ENCODE peak calls at places on chromosome 22, in seven cellular contexts. N, T, K, F, B, I and R are unnamed samples. For H3K4me1, the result is how much of the 10 kb centered on the place peaks cover.

GRCh38 chr22:44091021-44091721 is 67.1 kb downstream of the PARVB start:
- DNase-seq in N (no peak), T (peak), K (peak), F (peak), B (no peak), I (no peak), R (no peak)

GRCh38 chr22:46055176-46055850 is 78.4 kb upstream of the WNT7B start:
- DNase-seq in N (peak), T (peak), K (no peak), F (peak), B (no peak), I (peak), R (peak)

GRCh38 chr22:42973536-42973881 is 41.4 kb downstream of the PACSIN2 start:
- DNase-seq in N (no peak), T (no peak), K (no peak), F (no peak), B (no peak), I (no peak), R (no peak)

GRCh38 chr22:31567196-31567595 is 70.9 kb downstream of the SFI1 start:
- DNase-seq in N (no peak), T (no peak), K (no peak), F (no peak), B (no peak), I (no peak), R (no peak)

GRCh38 chr22:37074537-37074936 is 23.0 kb downstream of the KCTD17 start:
- DNase-seq in N (no peak), T (no peak), K (no peak), F (no peak), B (no peak), I (no peak), R (no peak)

GRCh38 chr22:48393041-48393370 is 1434.7 kb downstream of the BRD1 start:
- DNase-seq in N (no peak), T (no peak), K (no peak), F (no peak), B (no peak), I (peak), R (no peak)

GRCh38 chr22:44281706-44282637 is 30.8 kb downstream of the SHISAL1 start:
- DNase-seq in N (no peak), T (no peak), K (no peak), F (no peak), B (no peak), I (no peak), R (no peak)

GRCh38 chr22:44589831-44590230 is 91.8 kb upstream of the RTL6 start:
- DNase-seq in N (no peak), T (no peak), K (no peak), F (no peak), B (no peak), I (no peak), R (no peak)

GRCh38 chr22:20430641-20431519 is 6.7 kb downstream of the SCARF2 start:
- DNase-seq in N (peak), T (peak), K (peak), F (peak), B (peak), I (no peak), R (no peak)

GRCh38 chr22:21960200-21961126 is 7.8 kb upstream of the PPM1F start:
- DNase-seq in N (no peak), T (no peak), K (no peak), F (no peak), B (no peak), I (no peak), R (no peak)

GRCh38 chr22:46287873-46288751 is 8.6 kb upstream of the GTSE1 start:
- DNase-seq in N (peak), T (no peak), K (no peak), F (no peak), B (peak), I (no peak), R (peak)

GRCh38 chr22:46995501-46996360 is 233.3 kb downstream of the TBC1D22A start:
- DNase-seq in N (no peak), T (no peak), K (no peak), F (no peak), B (no peak), I (no peak), R (no peak)

GRCh38 chr22:45923812-45924211 is 53.1 kb downstream of the WNT7B start:
- DNase-seq in N (no peak), T (no peak), K (no peak), F (no peak), B (no peak), I (no peak), R (no peak)

GRCh38 chr22:22787805-22788459 is 99.7 kb upstream of the IGLL5 start:
- DNase-seq in N (peak), T (peak), K (peak), F (peak), B (peak), I (no peak), R (peak)

GRCh38 chr22:45159652-45160462 is 3.9 kb upstream of the NUP50 start:
- DNase-seq in N (peak), T (peak), K (peak), F (no peak), B (no peak), I (no peak), R (no peak)

GRCh38 chr22:31561970-31562369 is 65.6 kb downstream of the SFI1 start:
- DNase-seq in N (no peak), T (no peak), K (no peak), F (no peak), B (no peak), I (no peak), R (no peak)

GRCh38 chr22:22714600-22715361 is 70.4 kb downstream of the GGTLC2 start:
- DNase-seq in N (peak), T (no peak), K (no peak), F (no peak), B (peak), I (no peak), R (no peak)

DNA sequence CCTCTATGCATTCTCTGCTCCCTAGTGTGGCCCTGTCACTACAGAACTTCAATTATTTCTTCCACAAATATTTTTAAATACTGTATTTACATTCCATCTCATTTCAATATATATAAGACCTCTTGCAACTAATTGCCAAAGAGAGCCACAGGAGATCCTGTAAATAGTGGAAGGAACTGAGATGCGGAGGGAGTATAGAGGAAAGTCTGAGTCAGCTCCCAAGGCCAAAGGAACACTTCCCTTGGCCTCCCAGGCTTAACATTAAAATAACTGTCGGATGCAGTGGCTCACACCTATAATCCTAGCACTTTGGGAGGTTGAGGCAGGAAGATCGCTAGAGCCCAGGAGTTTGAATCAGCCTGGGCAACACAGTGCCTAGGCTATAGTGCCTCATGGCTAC is 31.2 kb downstream of the RBFOX2 start:
- DNase-seq in N (no peak), T (no peak), K (peak), F (no peak), B (no peak), I (no peak), R (no peak)
- H3K4me1 ChIP-seq in N (under half), T (under half), K (under half), F (under half), B (under half), I (under half), R (under half)

GRCh38 chr22:35346596-35347220 is 34.2 kb upstream of the HMOX1 start:
- DNase-seq in N (no peak), T (no peak), K (no peak), F (no peak), B (no peak), I (no peak), R (no peak)

GRCh38 chr22:35347462-35347861 is 33.4 kb upstream of the HMOX1 start:
- DNase-seq in N (no peak), T (no peak), K (no peak), F (no peak), B (no peak), I (no peak), R (no peak)

GRCh38 chr22:35344956-35345690 is 35.8 kb upstream of the HMOX1 start:
- DNase-seq in N (peak), T (no peak), K (no peak), F (no peak), B (peak), I (no peak), R (no peak)

GRCh38 chr22:35343664-35344550 is 37.0 kb upstream of the HMOX1 start:
- DNase-seq in N (no peak), T (no peak), K (no peak), F (no peak), B (no peak), I (no peak), R (no peak)

GRCh38 chr22:35345808-35346505 is 34.9 kb upstream of the HMOX1 start:
- DNase-seq in N (no peak), T (no peak), K (no peak), F (no peak), B (no peak), I (no peak), R (no peak)
- H3K4me1 ChIP-seq in N (under half), T (under half), K (under half), F (under half), B (under half), I (under half), R (under half)

GRCh38 chr22:39997421-39997820 is 2.7 kb downstream of the FAM83F start:
- DNase-seq in N (no peak), T (no peak), K (no peak), F (no peak), B (no peak), I (no peak), R (no peak)
- H3K4me1 ChIP-seq in N (under half), T (under half), K (under half), F (under half), B (under half), I (under half), R (under half)

DNA sequence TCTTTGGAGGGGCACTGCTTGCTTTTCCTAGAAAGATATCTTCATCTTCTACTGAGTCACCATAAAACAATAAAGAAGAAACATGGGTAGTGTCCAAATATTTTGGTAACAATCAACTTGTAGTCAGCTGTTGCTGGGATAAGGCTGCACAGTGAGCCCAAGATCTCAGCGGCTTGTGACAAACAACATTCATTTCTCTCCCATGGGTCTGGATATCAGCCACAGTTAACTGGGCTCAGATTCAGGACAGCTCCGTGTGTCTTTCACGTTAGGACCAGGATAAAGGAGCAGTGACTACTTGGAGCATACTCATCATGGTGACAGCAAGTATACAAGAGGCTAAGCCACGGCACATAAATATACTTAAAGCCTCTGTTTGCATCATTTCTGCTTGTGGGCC is 27.9 kb upstream of the GRK3 start:
- DNase-seq in N (no peak), T (peak), K (no peak), F (no peak), B (no peak), I (no peak), R (no peak)
- H3K4me1 ChIP-seq in N (under half), T (under half), K (under half), F (under half), B (under half), I (under half), R (under half)

GRCh38 chr22:29892315-29892714 is 9.3 kb downstream of the MTMR3 start:
- DNase-seq in N (no peak), T (no peak), K (no peak), F (no peak), B (no peak), I (no peak), R (no peak)

GRCh38 chr22:29892757-29893156 is 9.8 kb downstream of the MTMR3 start:
- DNase-seq in N (no peak), T (no peak), K (no peak), F (no peak), B (no peak), I (no peak), R (no peak)

GRCh38 chr22:29886601-29887000 is 3.6 kb downstream of the MTMR3 start:
- DNase-seq in N (no peak), T (no peak), K (no peak), F (no peak), B (no peak), I (no peak), R (no peak)

GRCh38 chr22:29887358-29887757 is 4.4 kb downstream of the MTMR3 start:
- DNase-seq in N (no peak), T (no peak), K (no peak), F (no peak), B (no peak), I (no peak), R (no peak)

DNA sequence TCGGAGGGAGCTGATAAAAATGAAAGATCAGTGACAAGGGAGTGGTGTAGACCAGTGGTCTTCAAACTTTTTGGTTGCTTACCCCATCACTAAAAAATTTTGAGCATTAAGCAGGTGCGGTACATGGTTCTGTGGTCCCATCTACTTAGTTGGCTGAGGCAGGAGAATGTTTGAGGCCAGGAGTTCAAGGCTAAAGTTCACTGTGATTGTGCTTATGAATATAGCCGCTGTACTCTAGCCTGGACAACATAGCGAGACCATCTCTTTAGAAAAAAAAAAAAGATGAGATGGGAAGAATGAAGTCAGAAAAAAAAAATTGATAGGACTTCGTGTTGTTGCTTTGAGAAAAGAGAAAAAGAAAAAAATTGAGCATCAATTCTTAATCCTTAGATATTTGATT is 7.8 kb downstream of the MTMR3 start:
- DNase-seq in N (no peak), T (no peak), K (no peak), F (no peak), B (no peak), I (no peak), R (no peak)
- H3K4me1 ChIP-seq in N (under half), T (under half), K (under half), F (under half), B (under half), I (under half), R (under half)

GRCh38 chr22:39280250-39280649 is 35.5 kb upstream of the PDGFB start:
- DNase-seq in N (no peak), T (no peak), K (no peak), F (no peak), B (no peak), I (no peak), R (no peak)
- H3K4me1 ChIP-seq in N (under half), T (under half), K (under half), F (under half), B (under half), I (under half), R (under half)

GRCh38 chr22:39365406-39365782 is 15.6 kb downstream of the SYNGR1 start:
- DNase-seq in N (no peak), T (no peak), K (no peak), F (no peak), B (no peak), I (no peak), R (no peak)

GRCh38 chr22:39367040-39367439 is 17.2 kb downstream of the SYNGR1 start:
- DNase-seq in N (no peak), T (no peak), K (no peak), F (no peak), B (no peak), I (no peak), R (no peak)

GRCh38 chr22:39368402-39368801 is 18.6 kb downstream of the SYNGR1 start:
- DNase-seq in N (no peak), T (no peak), K (no peak), F (no peak), B (no peak), I (no peak), R (no peak)

GRCh38 chr22:39364646-39365405 is 15.0 kb downstream of the SYNGR1 start:
- DNase-seq in N (no peak), T (peak), K (no peak), F (no peak), B (no peak), I (no peak), R (no peak)

GRCh38 chr22:39369186-39369585 is 19.4 kb downstream of the SYNGR1 start:
- DNase-seq in N (no peak), T (no peak), K (no peak), F (no peak), B (no peak), I (no peak), R (no peak)
- H3K4me1 ChIP-seq in N (under half), T (under half), K (under half), F (under half), B (under half), I (under half), R (under half)

GRCh38 chr22:38314992-38315800 is 2.0 kb downstream of the CSNK1E start:
- DNase-seq in N (peak), T (peak), K (peak), F (no peak), B (peak), I (peak), R (no peak)

GRCh38 chr22:38315801-38316339 is 1.4 kb downstream of the CSNK1E start:
- DNase-seq in N (no peak), T (peak), K (no peak), F (no peak), B (peak), I (no peak), R (no peak)

GRCh38 chr22:38312261-38312800 is 4.9 kb downstream of the CSNK1E start:
- DNase-seq in N (no peak), T (peak), K (no peak), F (no peak), B (no peak), I (no peak), R (no peak)

GRCh38 chr22:38313384-38313955 is 3.8 kb downstream of the CSNK1E start:
- DNase-seq in N (peak), T (peak), K (no peak), F (no peak), B (peak), I (peak), R (no peak)

DNA sequence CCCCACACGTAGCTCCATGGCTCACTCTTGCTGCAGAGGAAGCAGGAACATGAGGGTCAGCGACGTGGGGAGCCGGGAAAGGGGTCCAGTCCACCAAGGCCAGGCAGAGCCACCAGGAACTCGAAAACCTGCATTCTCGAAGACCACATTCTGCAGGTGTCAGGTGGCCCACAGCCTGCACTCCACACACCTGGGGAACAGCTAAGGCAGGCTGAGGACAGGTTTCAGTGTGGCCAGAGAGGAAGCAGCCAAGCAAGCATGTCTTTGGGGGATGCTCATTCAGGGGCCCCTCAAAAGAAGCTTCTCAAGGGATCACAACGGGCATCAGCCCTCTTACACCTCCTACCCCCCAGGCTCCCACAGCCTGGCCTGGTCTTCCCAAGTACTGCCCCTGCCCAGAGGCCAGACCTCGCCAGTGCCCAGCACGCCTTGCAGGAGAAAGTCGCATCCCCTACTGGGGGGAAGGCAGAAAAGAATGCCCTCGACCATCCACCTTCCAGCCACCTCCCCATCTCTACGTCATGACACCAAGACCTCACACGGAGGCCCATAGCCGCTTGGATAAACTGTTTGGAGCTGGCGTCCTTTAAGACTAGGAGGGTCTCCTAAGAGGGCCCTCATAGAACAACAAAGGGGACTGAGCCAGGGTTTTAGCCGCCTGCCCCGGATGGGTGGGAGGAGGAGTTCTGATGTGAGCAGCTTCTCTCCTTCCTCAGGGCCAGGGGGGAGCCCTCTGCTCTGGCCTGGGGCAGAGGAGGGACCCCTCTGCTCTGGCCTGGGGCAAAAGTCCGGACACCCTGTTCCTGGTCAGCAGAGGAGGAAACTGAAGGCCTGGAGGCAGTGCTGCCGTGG is 2.9 kb downstream of the CSNK1E start:
- DNase-seq in N (peak), T (peak), K (peak), F (no peak), B (peak), I (peak), R (no peak)
- H3K4me1 ChIP-seq in N (half or more), T (half or more), K (under half), F (under half), B (under half), I (under half), R (under half)

DNA sequence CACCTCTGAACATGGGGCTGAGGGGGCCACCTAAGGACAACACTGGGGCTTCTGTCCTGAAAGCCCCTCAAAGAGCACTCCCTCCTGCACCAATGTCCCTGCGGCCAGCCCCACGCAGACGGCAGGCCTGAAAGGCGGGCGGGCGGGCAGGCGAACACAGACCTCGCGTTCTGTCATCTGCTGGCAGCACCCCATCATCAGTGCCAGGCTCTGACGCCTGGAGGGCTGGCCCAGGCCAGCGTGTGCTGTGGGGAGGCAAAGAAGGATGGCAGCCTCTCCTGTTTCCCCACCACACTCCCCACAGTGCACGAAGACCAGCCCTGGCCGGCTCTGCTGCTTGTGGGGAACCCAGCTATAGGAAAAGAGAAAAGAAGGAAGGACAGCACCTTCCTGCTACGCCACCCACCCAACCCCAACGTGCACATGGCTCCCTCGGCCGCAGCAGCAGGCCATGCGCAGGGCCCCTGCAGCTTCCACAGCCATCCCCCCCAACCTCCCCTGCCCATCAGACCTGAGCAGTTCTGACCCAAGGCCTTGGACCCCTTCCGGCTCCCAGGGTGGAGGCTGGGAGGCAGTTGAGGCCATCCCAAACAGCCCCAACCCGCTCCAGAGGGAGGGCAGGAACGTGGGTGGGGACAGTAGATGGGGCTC is 3.5 kb downstream of the SBF1 start:
- DNase-seq in N (no peak), T (no peak), K (no peak), F (no peak), B (no peak), I (no peak), R (no peak)
- H3K4me1 ChIP-seq in N (half or more), T (under half), K (under half), F (under half), B (under half), I (under half), R (under half)

GRCh38 chr22:17381237-17381913 is 12.1 kb downstream of the CECR2 start:
- DNase-seq in N (no peak), T (no peak), K (peak), F (no peak), B (no peak), I (no peak), R (peak)
- H3K4me1 ChIP-seq in N (under half), T (under half), K (under half), F (under half), B (under half), I (under half), R (under half)